ENCODE peak calls at places on chromosomes 12 and 14, in six cellular contexts. B, V, H, U, L and K are unnamed samples.

GRCh38 chr14:36518586-36519430 is 1.2 kb downstream of the NKX2-1 start:
- DNase-seq in B (no peak), V (no peak), H (no peak), U (no peak), L (no peak), K (no peak)

GRCh38 chr14:39755269-39755878 is 323.1 kb upstream of the FBXO33 start:
- DNase-seq in B (no peak), V (no peak), H (no peak), U (no peak), L (no peak), K (no peak)

GRCh38 chr12:53122961-53123468 is 19.7 kb downstream of the SOAT2 start:
- DNase-seq in B (no peak), V (no peak), H (no peak), U (peak; percentile 35), L (no peak), K (no peak)

GRCh38 chr12:122031342-122032216 is 9.9 kb downstream of the BCL7A start:
- DNase-seq in B (no peak), V (peak; percentile 59), H (peak; percentile 65), U (no peak), L (peak; percentile 45), K (no peak)

GRCh38 chr12:112261559-112261958 is 120.7 kb downstream of the HECTD4 start:
- DNase-seq in B (peak; percentile 6), V (no peak), H (no peak), U (no peak), L (no peak), K (no peak)

GRCh38 chr12:46915082-46915481 is 89.3 kb upstream of the SLC38A4 start:
- DNase-seq in B (no peak), V (no peak), H (no peak), U (peak; percentile 90), L (no peak), K (peak; percentile 96)

GRCh38 chr14:103576371-103577024 is 13.7 kb downstream of the COA8 start:
- DNase-seq in B (peak; percentile 53), V (peak; percentile 95), H (peak; percentile 96), U (peak; percentile 80), L (peak; percentile 95), K (peak; percentile 65)

GRCh38 chr14:76782885-76783566 is 21.8 kb downstream of the VASH1 start:
- DNase-seq in B (no peak), V (no peak), H (no peak), U (no peak), L (no peak), K (no peak)

GRCh38 chr14:21070610-21071224 is 613 bp downstream of the ARHGEF40 start:
- DNase-seq in B (no peak), V (peak; percentile 74), H (no peak), U (peak; percentile 46), L (peak; percentile 7), K (peak; percentile 39)

GRCh38 chr14:104633276-104633861 is 28.8 kb upstream of the TMEM179 start:
- DNase-seq in B (no peak), V (no peak), H (no peak), U (no peak), L (no peak), K (no peak)

GRCh38 chr12:115895247-115895646 is 382.2 kb downstream of the MED13L start:
- DNase-seq in B (no peak), V (no peak), H (no peak), U (no peak), L (no peak), K (no peak)

GRCh38 chr14:86357866-86358265 is 827.9 kb downstream of the FLRT2 start:
- DNase-seq in B (no peak), V (no peak), H (no peak), U (no peak), L (no peak), K (no peak)

GRCh38 chr14:100234511-100234910 is 4.4 kb upstream of the YY1 start:
- DNase-seq in B (no peak), V (no peak), H (no peak), U (no peak), L (no peak), K (no peak)

GRCh38 chr12:53031616-53032015 is 18.2 kb upstream of the TNS2 start:
- DNase-seq in B (no peak), V (no peak), H (no peak), U (no peak), L (no peak), K (no peak)

GRCh38 chr12:55072093-55072492 is 52.3 kb downstream of the NEUROD4 start:
- DNase-seq in B (peak; percentile 22), V (peak; percentile 32), H (peak; percentile 61), U (no peak), L (peak; percentile 9), K (no peak)

GRCh38 chr14:59507063-59507751 is 22.9 kb downstream of the JKAMP start:
- DNase-seq in B (peak; percentile 42), V (peak; percentile 83), H (peak; percentile 49), U (peak; percentile 53), L (peak; percentile 47), K (peak; percentile 34)

GRCh38 chr14:35383569-35384385 is 20.8 kb downstream of the NFKBIA start:
- DNase-seq in B (no peak), V (no peak), H (no peak), U (no peak), L (no peak), K (no peak)

GRCh38 chr12:9115731-9116689 is at the start of gene A2M:
- DNase-seq in B (no peak), V (no peak), H (no peak), U (no peak), L (peak; percentile 49), K (no peak)

GRCh38 chr12:67484788-67485480 is 163.6 kb upstream of the DYRK2 start:
- DNase-seq in B (no peak), V (no peak), H (no peak), U (no peak), L (no peak), K (no peak)

GRCh38 chr12:53207042-53207441 is at the start of gene ITGB7:
- DNase-seq in B (no peak), V (peak; percentile 81), H (peak; percentile 52), U (no peak), L (no peak), K (no peak)

GRCh38 chr12:68772714-68773113 is 26.7 kb downstream of the SLC35E3 start:
- DNase-seq in B (no peak), V (peak; percentile 13), H (no peak), U (no peak), L (peak; percentile 53), K (no peak)

GRCh38 chr14:70828188-70828587 is 18.9 kb upstream of the MAP3K9 start:
- DNase-seq in B (no peak), V (no peak), H (no peak), U (no peak), L (no peak), K (no peak)

GRCh38 chr14:68081489-68081888 is 261.9 kb downstream of the RAD51B start:
- DNase-seq in B (no peak), V (no peak), H (no peak), U (no peak), L (no peak), K (no peak)

DNA sequence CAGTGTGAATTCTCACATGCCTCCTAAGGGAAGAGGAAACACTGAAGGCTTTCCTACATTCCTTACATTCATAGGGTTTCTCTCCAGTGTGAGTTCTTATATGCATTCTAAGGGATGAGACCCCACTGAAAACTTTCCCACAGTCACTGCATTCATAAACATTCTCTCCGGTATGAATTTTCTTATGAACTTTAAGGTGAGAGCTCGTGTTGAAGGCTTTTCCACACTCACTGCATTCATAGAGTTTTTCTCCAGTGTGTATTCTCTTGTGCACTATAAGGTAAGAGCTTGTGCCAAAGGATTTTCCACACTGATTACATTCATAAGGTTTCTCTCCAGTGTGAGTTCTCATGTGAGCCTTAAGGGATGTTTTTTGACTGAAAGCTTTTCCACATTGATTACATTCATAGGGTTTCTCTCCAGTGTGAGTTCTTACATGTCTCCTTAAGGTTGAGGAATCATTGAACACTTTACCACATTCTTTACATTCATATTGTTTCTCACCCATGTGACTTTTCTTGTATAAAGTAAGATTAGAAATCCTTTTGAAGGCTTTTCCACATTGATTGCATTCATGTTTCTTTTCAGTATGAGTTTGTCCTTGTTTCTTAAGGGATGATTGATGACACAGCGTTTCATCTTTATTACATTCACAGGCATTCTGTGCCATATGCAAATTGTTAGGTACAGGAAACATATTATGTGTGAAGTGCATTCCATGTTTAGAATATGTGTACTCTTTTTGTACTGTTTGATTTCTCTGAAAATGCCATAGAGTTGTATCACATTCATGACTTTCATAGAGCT is 9.5 kb downstream of the ZNF891 start:
- DNase-seq in B (no peak), V (no peak), H (no peak), U (no peak), L (no peak), K (no peak)
- H3K9me3 ChIP-seq in B (peaks cover 21% of the 10 kb centered on the region), V (peaks cover 93% of the 10 kb centered on the region), H (peaks cover 98% of the 10 kb centered on the region), U (peaks cover 76% of the 10 kb centered on the region), L (peaks cover 17% of the 10 kb centered on the region), K (peaks cover 100% of the 10 kb centered on the region)

GRCh38 chr12:6723607-6724408 is at the start of gene COPS7A:
- DNase-seq in B (peak; percentile 98), V (peak; percentile 99), H (peak; percentile 97), U (peak; percentile 98), L (peak; percentile 98), K (peak; percentile 96)
- TF ChIP-seq POLR2A in B (peak; percentile 29), V (peak; percentile 66), H (peak; percentile 14), U (peak; percentile 84), L (peak; percentile 35), K (peak; percentile 58)

DNA sequence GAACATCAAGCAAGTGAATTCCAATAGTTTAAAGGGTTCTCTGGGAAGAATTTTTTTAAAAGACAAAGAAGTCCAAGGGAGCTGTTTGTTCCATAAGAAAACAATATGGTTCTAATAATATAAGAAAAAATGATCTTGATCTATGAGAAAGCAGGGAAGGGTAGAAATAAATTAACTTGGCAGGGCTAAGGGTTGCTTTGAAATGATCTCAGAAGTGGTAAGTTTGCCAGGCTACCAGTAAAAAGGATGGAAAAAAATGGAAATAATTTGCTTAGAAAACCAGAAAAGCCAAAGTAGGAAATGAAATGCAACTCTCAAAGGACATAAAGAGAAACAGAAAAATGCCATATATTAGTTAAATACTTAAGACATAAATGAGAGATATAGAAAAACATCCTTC is 41.7 kb upstream of the EMP1 start:
- DNase-seq in B (no peak), V (no peak), H (no peak), U (no peak), L (no peak), K (no peak)
- H3K4me1 ChIP-seq in B (no peaks in the 10 kb centered on the region), V (no peaks in the 10 kb centered on the region), H (no peaks in the 10 kb centered on the region), U (peaks cover 4% of the 10 kb centered on the region), L (no peaks in the 10 kb centered on the region), K (peaks cover 2% of the 10 kb centered on the region)

GRCh38 chr14:79500489-79500888 is 710.8 kb downstream of the DIO2 start:
- DNase-seq in B (no peak), V (no peak), H (no peak), U (no peak), L (no peak), K (no peak)

GRCh38 chr14:79502101-79502750 is 709.1 kb downstream of the DIO2 start:
- DNase-seq in B (no peak), V (no peak), H (no peak), U (no peak), L (no peak), K (no peak)

GRCh38 chr14:79502751-79503148 is 708.6 kb downstream of the DIO2 start:
- DNase-seq in B (no peak), V (no peak), H (no peak), U (peak; percentile 59), L (no peak), K (no peak)
- H3K9me3 ChIP-seq in B (no peaks in the 10 kb centered on the region), V (no peaks in the 10 kb centered on the region), H (no peaks in the 10 kb centered on the region), U (no peaks in the 10 kb centered on the region), L (no peaks in the 10 kb centered on the region), K (no peaks in the 10 kb centered on the region)

GRCh38 chr12:28161697-28162096 is 28.6 kb upstream of the CCDC91 start:
- DNase-seq in B (no peak), V (no peak), H (no peak), U (no peak), L (no peak), K (no peak)
- TF ChIP-seq POLR2A in B (no peak), V (no peak), H (no peak), U (no peak), L (no peak), K (no peak)

GRCh38 chr12:125105600-125105999 is 40.4 kb downstream of the AACS start:
- DNase-seq in B (no peak), V (no peak), H (no peak), U (no peak), L (no peak), K (no peak)
- H3K4me1 ChIP-seq in B (no peaks in the 10 kb centered on the region), V (peaks cover 4% of the 10 kb centered on the region), H (peaks cover 9% of the 10 kb centered on the region), U (peaks cover 3% of the 10 kb centered on the region), L (no peaks in the 10 kb centered on the region), K (no peaks in the 10 kb centered on the region)